ENCODE peak calls at places on chromosomes 4 and X, in seven cellular contexts. X, F, R, L, O, V and M are unnamed samples.

GRCh38 chr4:115780835-115781234 is 667.4 kb upstream of the NDST4 start:
- DNase-seq in X (no peak), F (no peak), R (no peak), L (no peak), O (no peak), V (no peak), M (no peak)

GRCh38 chr4:71732706-71733105 is 51.2 kb downstream of the GC start:
- DNase-seq in X (peak), F (peak), R (no peak), L (no peak), O (peak), V (no peak), M (peak)

GRCh38 chr4:77169496-77169895 is 12.5 kb downstream of the CCNG2 start:
- DNase-seq in X (peak), F (peak), R (no peak), L (no peak), O (peak), V (no peak), M (no peak)

GRCh38 chrX:49249071-49249470 is 13.8 kb downstream of the CCDC22 start:
- DNase-seq in X (no peak), F (no peak), R (no peak), L (no peak), O (no peak), V (no peak), M (no peak)

GRCh38 chr4:176883108-176883550 is 90.4 kb upstream of the VEGFC start:
- DNase-seq in X (peak), F (no peak), R (no peak), L (no peak), O (no peak), V (no peak), M (no peak)

GRCh38 chr4:73308286-73308685 is 49.7 kb upstream of the ANKRD17 start:
- DNase-seq in X (peak), F (peak), R (no peak), L (no peak), O (peak), V (no peak), M (no peak)

GRCh38 chrX:151396042-151396826 is 772 bp upstream of the VMA21 start:
- DNase-seq in X (peak), F (peak), R (no peak), L (peak), O (peak), V (peak), M (no peak)

GRCh38 chr4:152678841-152679240 is 956 bp downstream of the TMEM154 start:
- DNase-seq in X (no peak), F (no peak), R (no peak), L (no peak), O (no peak), V (no peak), M (no peak)

GRCh38 chr4:112038861-112039260 is 106.4 kb upstream of the FAM241A start:
- DNase-seq in X (peak), F (peak), R (no peak), L (no peak), O (peak), V (no peak), M (no peak)

GRCh38 chr4:90165883-90166282 is 38.7 kb downstream of the CCSER1 start:
- DNase-seq in X (no peak), F (no peak), R (no peak), L (no peak), O (no peak), V (no peak), M (no peak)

GRCh38 chr4:90174622-90175023 is 47.4 kb downstream of the CCSER1 start:
- DNase-seq in X (no peak), F (no peak), R (no peak), L (no peak), O (no peak), V (peak), M (no peak)

DNA sequence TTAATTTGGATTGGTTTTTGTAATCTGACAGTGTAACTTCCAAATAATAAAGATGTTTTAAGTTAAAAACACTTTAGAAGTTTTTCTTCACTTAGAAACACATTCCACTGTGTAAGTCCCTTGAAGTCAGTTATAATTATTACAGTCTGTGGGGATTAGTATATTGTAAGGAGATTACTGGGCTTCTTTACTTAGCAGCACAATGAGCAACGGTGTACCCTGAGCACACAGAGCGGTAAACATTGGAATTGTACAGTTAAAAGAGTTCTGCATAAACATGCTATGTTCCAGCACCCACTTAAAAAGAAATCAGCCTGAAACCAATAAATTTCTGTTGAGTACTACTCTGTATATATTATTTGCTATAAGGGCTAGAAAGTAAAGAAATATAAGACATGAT is 44.3 kb downstream of the CCSER1 start:
- DNase-seq in X (no peak), F (no peak), R (no peak), L (no peak), O (no peak), V (no peak), M (no peak)
- TF ChIP-seq CTCF in X (no peak), F (no peak), R (no peak), L (no peak), O (no peak), V (no peak), M (no peak)

DNA sequence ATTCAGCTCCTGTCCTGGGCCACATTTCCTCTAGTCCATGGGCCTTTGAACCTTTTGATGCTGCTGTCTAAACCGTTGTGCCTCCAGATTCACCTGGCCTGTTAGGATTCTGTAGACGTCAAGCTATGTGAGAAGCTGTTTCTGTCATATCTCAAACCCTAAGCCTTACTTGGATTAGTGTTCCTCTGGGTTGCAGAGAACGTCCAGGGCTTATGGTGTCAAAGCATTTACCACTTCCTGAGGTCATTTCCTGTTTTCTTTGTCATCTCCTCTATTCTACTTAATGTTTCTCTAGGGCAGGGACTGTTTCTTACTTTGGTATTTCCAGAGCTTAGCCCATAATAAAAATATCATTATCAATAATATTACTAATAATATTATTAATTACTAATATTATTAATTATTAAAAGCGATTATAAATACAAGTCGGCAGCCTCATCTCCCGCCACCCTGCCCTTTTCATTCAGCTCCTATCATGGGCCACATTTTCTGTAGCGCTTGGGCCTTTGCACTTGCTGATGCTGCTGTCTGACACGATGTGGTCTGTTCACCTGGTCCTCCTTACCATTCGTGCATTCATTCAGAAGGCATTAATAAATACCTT is 19.1 kb downstream of the PRIMPOL start:
- DNase-seq in X (no peak), F (peak), R (no peak), L (no peak), O (no peak), V (no peak), M (no peak)
- H3K4me3 ChIP-seq in X (no peak), F (no peak), R (no peak), L (no peak), O (no peak), V (no peak), M (no peak)

DNA sequence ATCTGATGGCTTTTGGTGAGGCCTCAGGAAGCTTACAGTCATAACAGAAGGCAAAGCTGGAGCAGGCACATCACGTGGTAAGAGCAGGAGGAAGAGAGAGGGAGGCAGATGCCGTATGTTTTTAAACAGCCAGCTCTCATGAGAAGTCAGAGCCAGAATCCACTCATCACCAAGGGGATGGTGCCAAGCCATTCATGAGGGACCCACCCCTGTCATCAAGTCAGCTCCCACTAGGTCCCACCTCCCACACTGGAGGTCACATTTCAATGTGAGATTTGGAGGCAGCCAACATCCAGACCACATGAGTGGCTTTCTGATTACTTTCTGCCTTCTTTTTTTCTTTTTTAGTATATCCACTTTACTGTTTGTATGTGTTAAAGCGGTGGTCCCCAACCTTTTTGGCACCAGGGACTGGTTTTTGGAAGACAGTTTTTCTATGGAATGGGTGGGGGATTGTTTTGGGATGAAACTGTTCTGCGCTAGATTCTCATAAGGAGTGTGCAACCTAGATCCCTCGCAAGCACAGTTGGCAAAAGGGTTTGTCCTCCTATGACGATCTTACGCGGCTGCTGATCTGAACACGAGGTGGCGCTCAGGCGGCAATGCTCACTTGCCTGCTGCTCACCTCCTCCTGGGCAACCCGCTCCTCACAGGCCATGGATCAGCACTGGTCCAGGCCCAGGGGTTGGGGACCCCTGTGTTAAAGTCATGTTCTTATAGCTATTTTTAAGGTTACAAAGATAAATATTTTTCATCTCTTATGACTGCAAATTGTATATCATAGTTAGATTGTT is 61.7 kb downstream of the SLIT2 start:
- DNase-seq in X (no peak), F (no peak), R (no peak), L (no peak), O (no peak), V (peak), M (no peak)
- TF ChIP-seq CTCF in X (no peak), F (no peak), R (peak), L (no peak), O (peak), V (no peak), M (no peak)

GRCh38 chr4:169244210-169244609 is 26.5 kb downstream of the SH3RF1 start:
- DNase-seq in X (no peak), F (peak), R (no peak), L (no peak), O (no peak), V (no peak), M (no peak)
- H3K4me3 ChIP-seq in X (no peak), F (no peak), R (no peak), L (no peak), O (no peak), V (no peak), M (no peak)

GRCh38 chrX:3636803-3637202 is 76.6 kb downstream of the PRKX start:
- DNase-seq in X (no peak), F (no peak), R (no peak), L (no peak), O (no peak), V (no peak), M (no peak)

GRCh38 chrX:3639236-3639635 is 74.2 kb downstream of the PRKX start:
- DNase-seq in X (no peak), F (no peak), R (no peak), L (no peak), O (no peak), V (no peak), M (no peak)

DNA sequence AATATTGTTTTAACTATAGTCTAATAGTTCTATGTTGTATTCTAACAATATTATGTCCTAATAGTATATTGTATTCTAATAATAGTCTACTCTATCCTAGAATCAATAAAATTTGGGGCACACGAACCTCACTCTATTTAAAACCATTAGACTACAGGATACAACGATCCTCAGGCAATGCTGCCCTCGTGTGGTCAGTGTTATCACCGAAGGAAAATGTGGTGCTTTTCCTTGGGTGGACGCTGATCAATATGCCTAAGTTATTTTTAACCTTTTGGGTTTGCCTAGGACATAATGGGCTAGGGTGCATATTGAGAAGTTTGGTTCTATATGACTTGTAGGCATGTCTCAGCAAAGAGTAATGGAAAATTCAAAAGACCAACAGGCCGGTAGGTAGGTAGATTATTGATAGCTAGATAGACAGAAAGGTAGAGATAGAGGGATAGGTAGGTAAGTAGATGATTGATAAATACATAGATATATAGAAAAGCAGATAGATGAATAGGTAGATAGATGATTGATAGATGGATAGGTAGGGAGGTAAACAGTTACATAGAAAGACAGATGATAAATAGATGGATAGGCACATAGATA is 75.1 kb downstream of the PRKX start:
- DNase-seq in X (peak), F (peak), R (no peak), L (no peak), O (peak), V (peak), M (no peak)
- TF ChIP-seq CTCF in X (peak), F (peak), R (peak), L (peak), O (peak), V (peak), M (peak)

GRCh38 chr4:139988863-139989765 is 164.9 kb downstream of the MAML3 start:
- DNase-seq in X (peak), F (peak), R (no peak), L (no peak), O (peak), V (peak), M (peak)
- H3K4me3 ChIP-seq in X (no peak), F (no peak), R (no peak), L (no peak), O (no peak), V (no peak), M (no peak)

DNA sequence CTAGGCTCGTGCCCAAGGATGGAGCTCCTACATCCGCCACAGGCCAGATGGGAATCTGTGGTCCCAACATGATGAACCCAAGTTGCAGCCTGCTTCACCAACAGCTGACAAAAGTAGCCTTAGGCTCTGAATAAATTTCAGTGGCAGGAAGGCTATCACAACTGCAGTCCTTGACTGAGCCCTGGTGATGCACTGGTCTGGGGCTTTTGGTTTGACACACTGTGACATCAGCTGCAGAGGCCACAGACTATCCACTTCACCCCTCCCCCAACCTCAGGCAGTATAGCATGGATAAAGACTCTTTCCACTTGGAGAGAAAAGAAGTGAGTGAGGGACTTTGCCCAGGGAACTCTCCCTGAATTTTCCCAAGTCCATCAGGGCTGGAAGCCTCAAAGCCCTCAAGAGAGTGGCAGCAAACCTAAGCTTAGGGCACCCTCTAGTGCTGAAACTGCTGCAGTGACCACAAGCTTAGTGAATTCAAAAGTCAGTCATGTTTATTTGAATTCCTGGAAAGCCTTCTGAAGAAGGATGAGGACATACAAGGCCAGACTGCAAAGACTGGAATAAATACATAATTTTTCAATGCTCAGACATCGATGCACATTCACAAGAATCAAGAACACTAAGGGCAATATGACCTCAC is 135.0 kb upstream of the TENT5D start:
- DNase-seq in X (peak), F (peak), R (no peak), L (no peak), O (peak), V (peak), M (no peak)
- TF ChIP-seq CTCF in X (peak), F (peak), R (peak), L (no peak), O (no peak), V (no peak), M (no peak)

DNA sequence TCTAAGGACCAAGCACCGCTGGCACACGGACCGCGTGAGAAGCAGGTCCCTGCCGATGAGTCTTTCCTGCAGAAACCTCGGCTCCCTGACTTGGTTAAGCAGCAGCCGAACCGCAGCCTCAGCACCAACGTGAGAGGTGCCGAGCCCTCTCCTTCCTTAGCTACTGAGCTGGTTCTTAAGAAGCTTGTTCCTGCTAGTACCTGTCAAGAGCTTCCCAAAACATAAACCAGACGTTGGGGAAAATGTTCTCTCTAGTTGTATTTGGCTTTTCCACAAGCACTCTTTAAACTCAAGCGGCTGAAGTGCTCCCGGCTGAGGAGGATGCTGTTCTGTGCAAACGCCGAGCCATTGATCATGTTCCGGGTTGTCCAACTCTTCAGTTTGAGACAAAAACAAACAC is 29.3 kb upstream of the TLR3 start:
- DNase-seq in X (no peak), F (no peak), R (no peak), L (peak), O (no peak), V (no peak), M (no peak)
- H3K4me3 ChIP-seq in X (no peak), F (no peak), R (no peak), L (no peak), O (no peak), V (no peak), M (no peak)

GRCh38 chrX:11555759-11556158 is 110.0 kb downstream of the ARHGAP6 start:
- DNase-seq in X (peak), F (peak), R (no peak), L (no peak), O (no peak), V (no peak), M (no peak)

GRCh38 chrX:11562570-11562969 is 103.2 kb downstream of the ARHGAP6 start:
- DNase-seq in X (no peak), F (no peak), R (no peak), L (no peak), O (no peak), V (no peak), M (no peak)

GRCh38 chrX:11553594-11553993 is 112.1 kb downstream of the ARHGAP6 start:
- DNase-seq in X (no peak), F (no peak), R (no peak), L (no peak), O (no peak), V (no peak), M (no peak)

GRCh38 chrX:11557120-11557519 is 108.6 kb downstream of the ARHGAP6 start:
- DNase-seq in X (peak), F (peak), R (no peak), L (no peak), O (peak), V (no peak), M (no peak)

GRCh38 chrX:11558972-11559371 is 106.7 kb downstream of the ARHGAP6 start:
- DNase-seq in X (no peak), F (no peak), R (no peak), L (peak), O (no peak), V (no peak), M (no peak)
- TF ChIP-seq CTCF in X (no peak), F (peak), R (peak), L (no peak), O (peak), V (peak), M (no peak)